ENCODE peak calls at places on chromosome 1, in five cellular contexts. D is LoVo, G is HTR-8/SVneo, P is M059J, E is T-helper 17 cell. M is an unnamed sample.

GRCh38 chr1:206892351-206892984 is 4.8 kb upstream of the IL24 start:
- DNase-seq in D (no peak), G (no peak), P (peak; percentile 44), E (no peak), M (no peak)

GRCh38 chr1:15951341-15952153 is 24.4 kb downstream of the ZBTB17 start:
- DNase-seq in D (no peak), G (no peak), P (no peak), E (no peak), M (no peak)

GRCh38 chr1:241972703-241973375 is 15.3 kb downstream of the BECN2 start:
- DNase-seq in D (no peak), G (peak; percentile 41), P (peak; percentile 92), E (no peak), M (peak; percentile 74)

GRCh38 chr1:64948905-64949833 is 17.2 kb downstream of the JAK1 start:
- DNase-seq in D (peak; percentile 81), G (no peak), P (peak; percentile 22), E (no peak), M (no peak)

GRCh38 chr1:10347109-10347508 is 51.8 kb upstream of the PGD start:
- DNase-seq in D (no peak), G (no peak), P (no peak), E (no peak), M (no peak)

GRCh38 chr1:114330451-114330983 is 176.8 kb upstream of the SYT6 start:
- DNase-seq in D (no peak), G (no peak), P (no peak), E (no peak), M (no peak)

GRCh38 chr1:41730806-41731205 is 187.9 kb downstream of the HIVEP3 start:
- DNase-seq in D (no peak), G (no peak), P (no peak), E (no peak), M (no peak)

GRCh38 chr1:172885411-172885810 is 165.3 kb downstream of the TNFSF18 start:
- DNase-seq in D (no peak), G (no peak), P (peak; percentile 90), E (no peak), M (no peak)